ENCODE peak calls at places on chromosomes 12 and 14, in nine cellular contexts. Z, B, J, D, O, L, G, N and A are unnamed samples.

GRCh38 chr12:120453977-120454376 is 7.7 kb downstream of the GATC start:
- DNase-seq in Z (no peak), B (peak; percentile 52), J (peak; percentile 44), D (peak; percentile 51), O (no peak), L (peak; percentile 19), G (no peak), N (no peak), A (no peak)

GRCh38 chr14:86570371-86570770 is 1040.4 kb downstream of the FLRT2 start:
- DNase-seq in Z (peak; percentile 39), B (no peak), J (no peak), D (no peak), O (no peak), L (no peak), G (no peak), N (no peak), A (no peak)

GRCh38 chr12:123389560-123390351 is 5.8 kb downstream of the KMT5A start:
- DNase-seq in Z (peak; percentile 67), B (peak; percentile 56), J (no peak), D (peak; percentile 46), O (peak; percentile 86), L (no peak), G (peak; percentile 79), N (peak; percentile 66), A (peak; percentile 71)

GRCh38 chr14:69818760-69819191 is 21.7 kb upstream of the SLC10A1 start:
- DNase-seq in Z (peak; percentile 39), B (peak; percentile 55), J (peak; percentile 64), D (peak; percentile 76), O (no peak), L (peak; percentile 60), G (peak; percentile 19), N (no peak), A (peak; percentile 86)

GRCh38 chr14:68951051-68951797 is 27.9 kb downstream of the ACTN1 start:
- DNase-seq in Z (peak; percentile 60), B (no peak), J (peak; percentile 99), D (peak; percentile 58), O (peak; percentile 82), L (peak; percentile 96), G (peak; percentile 86), N (peak; percentile 80), A (peak; percentile 99)

GRCh38 chr12:54304187-54304810 is 3.5 kb upstream of the NFE2 start:
- DNase-seq in Z (peak; percentile 81), B (no peak), J (no peak), D (no peak), O (peak; percentile 94), L (no peak), G (peak; percentile 69), N (peak; percentile 71), A (peak; percentile 63)

GRCh38 chr12:107684990-107685359 is 624 bp upstream of the PWP1 start:
- DNase-seq in Z (peak; percentile 34), B (no peak), J (peak; percentile 55), D (peak; percentile 83), O (no peak), L (peak; percentile 35), G (peak; percentile 21), N (no peak), A (peak; percentile 48)

GRCh38 chr14:74425525-74426201 is 347 bp downstream of the SYNDIG1L start:
- DNase-seq in Z (peak; percentile 58), B (peak; percentile 65), J (no peak), D (peak; percentile 52), O (no peak), L (no peak), G (peak; percentile 28), N (peak; percentile 38), A (peak; percentile 53)

GRCh38 chr14:54640480-54640879 is 73.6 kb downstream of the SAMD4A start:
- DNase-seq in Z (no peak), B (no peak), J (no peak), D (no peak), O (no peak), L (no peak), G (no peak), N (no peak), A (peak; percentile 50)
- H3K4me3 ChIP-seq in Z (no peak overlapping the region), B (no peak overlapping the region), J (no peak overlapping the region), D (no peak overlapping the region), O (no peak overlapping the region), L (no peak overlapping the region), G (no peak overlapping the region), N (no peak overlapping the region), A (no peak overlapping the region)

DNA sequence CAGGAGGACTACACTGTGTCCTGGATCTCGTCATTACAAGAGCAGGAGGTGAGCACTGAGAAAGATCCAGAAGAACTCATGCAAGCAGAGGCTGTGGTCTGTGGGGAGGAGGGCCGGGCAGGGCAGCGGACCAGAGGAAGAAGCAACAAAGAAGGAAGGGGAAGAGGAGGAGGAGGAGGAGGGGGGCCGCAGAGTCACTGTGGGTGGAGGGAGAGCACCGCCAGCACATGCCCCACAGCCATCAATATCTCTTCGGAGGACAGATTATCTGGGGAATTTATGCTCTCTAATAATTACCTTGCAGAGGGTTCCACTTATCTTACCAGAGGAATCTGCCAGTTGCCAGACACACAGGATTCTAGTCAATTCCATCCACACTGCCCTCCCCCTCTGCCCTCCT is 105.6 kb downstream of the DPF3 start:
- DNase-seq in Z (no peak), B (no peak), J (no peak), D (no peak), O (no peak), L (no peak), G (no peak), N (no peak), A (no peak)
- H3K4me3 ChIP-seq in Z (no peak overlapping the region), B (no peak overlapping the region), J (no peak overlapping the region), D (no peak overlapping the region), O (no peak overlapping the region), L (no peak overlapping the region), G (no peak overlapping the region), N (no peak overlapping the region), A (no peak overlapping the region)

GRCh38 chr14:50830044-50830931 is 674 bp downstream of the NIN start:
- DNase-seq in Z (peak; percentile 52), B (peak; percentile 78), J (no peak), D (peak; percentile 64), O (peak; percentile 73), L (peak; percentile 41), G (peak; percentile 52), N (peak; percentile 54), A (peak; percentile 68)

GRCh38 chr14:50829472-50830043 is 1.4 kb downstream of the NIN start:
- DNase-seq in Z (no peak), B (no peak), J (no peak), D (peak; percentile 37), O (no peak), L (no peak), G (no peak), N (no peak), A (no peak)

GRCh38 chr14:50832935-50833607 is 2.1 kb upstream of the NIN start:
- DNase-seq in Z (no peak), B (no peak), J (no peak), D (no peak), O (no peak), L (peak; percentile 11), G (no peak), N (no peak), A (no peak)

GRCh38 chr14:50830932-50831703 is at the start of gene NIN:
- DNase-seq in Z (peak; percentile 82), B (peak; percentile 82), J (peak; percentile 65), D (peak; percentile 74), O (peak; percentile 87), L (peak; percentile 73), G (peak; percentile 83), N (peak; percentile 84), A (peak; percentile 95)

GRCh38 chr14:50831704-50832130 is 755 bp upstream of the NIN start:
- DNase-seq in Z (no peak), B (no peak), J (no peak), D (peak; percentile 42), O (no peak), L (no peak), G (no peak), N (no peak), A (peak; percentile 41)
- H3K4me3 ChIP-seq in Z (peak overlapping the region; percentile 64), B (peak overlapping the region; percentile 69), J (peak overlapping the region; percentile 79), D (peak overlapping the region; percentile 60), O (peak overlapping the region; percentile 75), L (peak overlapping the region; percentile 73), G (peak overlapping the region; percentile 98), N (peak overlapping the region; percentile 94), A (peak overlapping the region; percentile 80)

GRCh38 chr14:100825691-100826331 is at the start of gene MEG3:
- DNase-seq in Z (peak; percentile 74), B (peak; percentile 24), J (peak; percentile 80), D (no peak), O (no peak), L (peak; percentile 82), G (peak; percentile 22), N (peak; percentile 35), A (peak; percentile 91)
- H3K4me3 ChIP-seq in Z (peak within 1 kb of the TSS; percentile 18), B (no peak within 1 kb of the TSS), J (peak within 1 kb of the TSS; percentile 56), D (no peak within 1 kb of the TSS), O (peak within 1 kb of the TSS; percentile 33), L (peak within 1 kb of the TSS; percentile 81), G (peak within 1 kb of the TSS; percentile 37), N (peak within 1 kb of the TSS; percentile 56), A (peak within 1 kb of the TSS; percentile 91)

DNA sequence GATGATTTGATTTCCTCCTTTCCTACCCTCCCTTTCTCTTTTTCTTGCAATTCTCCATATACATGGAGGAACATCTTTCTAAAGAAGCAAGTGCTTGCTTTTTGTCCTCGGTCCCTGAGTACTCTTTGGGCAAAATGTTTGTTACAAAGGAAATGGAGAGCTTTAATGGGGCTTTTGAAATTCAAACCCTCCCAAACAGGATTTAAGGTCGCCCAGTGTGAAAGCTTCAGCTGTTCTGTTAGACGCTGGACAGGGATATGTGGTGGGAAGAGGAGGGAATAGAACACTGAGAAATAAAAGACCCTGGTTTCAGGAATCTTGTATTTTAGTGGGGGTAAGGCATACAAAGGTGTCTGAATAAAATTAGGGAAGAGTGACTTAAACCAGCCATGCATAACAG is 16.2 kb upstream of the KCNA5 start:
- DNase-seq in Z (no peak), B (no peak), J (no peak), D (no peak), O (no peak), L (no peak), G (no peak), N (no peak), A (no peak)
- H3K4me3 ChIP-seq in Z (no peak overlapping the region), B (no peak overlapping the region), J (no peak overlapping the region), D (no peak overlapping the region), O (no peak overlapping the region), L (no peak overlapping the region), G (no peak overlapping the region), N (no peak overlapping the region), A (no peak overlapping the region)

GRCh38 chr14:37594238-37594915 is 672 bp downstream of the FOXA1 start:
- DNase-seq in Z (peak; percentile 77), B (no peak), J (peak; percentile 82), D (peak; percentile 90), O (peak; percentile 76), L (peak; percentile 80), G (peak; percentile 82), N (no peak), A (peak; percentile 48)
- H3K4me3 ChIP-seq in Z (no peak overlapping the region), B (no peak overlapping the region), J (peak overlapping the region; percentile 45), D (no peak overlapping the region), O (peak overlapping the region; percentile 60), L (peak overlapping the region; percentile 69), G (peak overlapping the region; percentile 66), N (peak overlapping the region; percentile 59), A (peak overlapping the region; percentile 62)

GRCh38 chr14:20350860-20351259 is 7.4 kb downstream of the PARP2 start:
- DNase-seq in Z (no peak), B (no peak), J (peak; percentile 20), D (no peak), O (no peak), L (peak; percentile 17), G (no peak), N (no peak), A (peak; percentile 26)

GRCh38 chr14:20356422-20356821 is 13.0 kb downstream of the PARP2 start:
- DNase-seq in Z (no peak), B (no peak), J (peak; percentile 13), D (no peak), O (no peak), L (peak; percentile 4), G (no peak), N (no peak), A (peak; percentile 2)
- H3K4me3 ChIP-seq in Z (no peak overlapping the region), B (no peak overlapping the region), J (no peak overlapping the region), D (no peak overlapping the region), O (no peak overlapping the region), L (no peak overlapping the region), G (no peak overlapping the region), N (no peak overlapping the region), A (no peak overlapping the region)